ENCODE peak calls at places on chromosomes 2 and 18, in nine cellular contexts. K is tibial artery, L is fibroblast of villous mesenchyme, P is GM12878, M is fibroblast of mammary gland, T is uterus, Y is body of pancreas, X is coronary artery, S is fibroblast of pulmonary artery. B is an unnamed sample.

GRCh38 chr18:67776929-67777328 is 260.4 kb upstream of the DSEL start:
- DNase-seq in S (peak; percentile 56), X (no peak), T (no peak), K (no peak), Y (no peak), M (peak; percentile 31), L (peak; percentile 17), P (no peak), B (no peak)

GRCh38 chr2:200695178-200695930 is 109.5 kb downstream of the AOX1 start:
- DNase-seq in P (no peak), M (no peak), K (peak; percentile 48), T (no peak), S (no peak), L (no peak), X (no peak), Y (no peak), B (peak; percentile 93)

GRCh38 chr2:3536682-3537632 is 17.6 kb upstream of the ADI1 start:
- DNase-seq in X (peak; percentile 86), Y (no peak), S (peak; percentile 65), M (peak; percentile 60), K (no peak), P (no peak), T (peak; percentile 65), L (peak; percentile 65), B (peak; percentile 30)

GRCh38 chr2:219726916-219727315 is 99.5 kb downstream of the SLC4A3 start:
- DNase-seq in X (no peak), L (peak; percentile 53), M (no peak), S (no peak), Y (no peak), T (no peak), K (no peak), P (no peak), B (peak; percentile 32)

GRCh38 chr2:195898505-195898904 is 170.1 kb downstream of the DNAH7 start:
- DNase-seq in T (peak; percentile 33), S (peak; percentile 95), K (peak; percentile 52), L (peak; percentile 97), M (peak; percentile 99), X (no peak), P (no peak), Y (peak; percentile 23), B (no peak)

GRCh38 chr2:54556659-54557121 is 100.6 kb downstream of the SPTBN1 start:
- DNase-seq in L (peak; percentile 99), Y (no peak), S (peak; percentile 75), T (peak; percentile 52), M (peak; percentile 93), X (no peak), P (no peak), K (no peak), B (no peak)

GRCh38 chr2:231104115-231104713 is 20.6 kb downstream of the HTR2B start:
- DNase-seq in P (peak; percentile 55), K (peak; percentile 76), Y (peak; percentile 60), X (no peak), T (peak; percentile 74), M (peak; percentile 77), L (peak; percentile 82), S (peak; percentile 85), B (peak; percentile 71)

GRCh38 chr2:168062054-168062453 is 185.3 kb downstream of the STK39 start:
- DNase-seq in M (no peak), K (no peak), P (no peak), Y (no peak), T (no peak), X (no peak), L (no peak), S (no peak), B (no peak)

GRCh38 chr2:17857016-17857415 is 21.5 kb upstream of the KCNS3 start:
- DNase-seq in T (no peak), P (no peak), S (peak; percentile 12), X (no peak), K (no peak), L (no peak), Y (no peak), M (peak; percentile 34), B (peak; percentile 16)

GRCh38 chr2:29528371-29528770 is 393.0 kb downstream of the ALK start:
- DNase-seq in X (no peak), P (no peak), S (no peak), T (no peak), M (no peak), Y (no peak), K (no peak), L (no peak), B (no peak)
- H3K4me3 ChIP-seq in X (no peak overlapping the region), P (no peak overlapping the region), S (no peak overlapping the region), T (no peak overlapping the region), M (no peak overlapping the region), Y (no peak overlapping the region), K (no peak overlapping the region), L (no peak overlapping the region), B (no peak overlapping the region)

GRCh38 chr2:176821350-176821749 is 391.2 kb upstream of the HNRNPA3 start:
- DNase-seq in M (no peak), Y (no peak), S (no peak), X (no peak), K (no peak), T (no peak), P (no peak), L (no peak), B (no peak)

GRCh38 chr2:176814740-176815367 is 397.7 kb upstream of the HNRNPA3 start:
- DNase-seq in S (peak; percentile 30), T (no peak), P (peak; percentile 8), L (peak; percentile 33), K (no peak), X (no peak), M (peak; percentile 48), Y (no peak), B (peak; percentile 34)

GRCh38 chr2:176817061-176817565 is 395.5 kb upstream of the HNRNPA3 start:
- DNase-seq in K (no peak), M (peak; percentile 9), S (no peak), Y (no peak), L (no peak), X (no peak), P (no peak), T (no peak), B (no peak)

GRCh38 chr2:176822060-176822459 is 390.5 kb upstream of the HNRNPA3 start:
- DNase-seq in M (no peak), T (no peak), X (no peak), L (no peak), Y (no peak), K (no peak), S (no peak), P (no peak), B (no peak)

GRCh38 chr2:176818653-176819052 is 393.9 kb upstream of the HNRNPA3 start:
- DNase-seq in Y (no peak), M (no peak), L (peak; percentile 7), X (no peak), S (no peak), P (no peak), K (no peak), T (peak; percentile 32), B (no peak)
- TF ChIP-seq CTCF in Y (no peak), M (no peak), L (no peak), X (no peak), S (no peak), P (no peak), K (no peak), T (no peak), B (no peak)

GRCh38 chr18:23193727-23194126 is 58.4 kb downstream of the CABLES1 start:
- DNase-seq in S (no peak), P (no peak), Y (no peak), X (no peak), T (no peak), L (no peak), M (no peak), K (no peak), B (no peak)

GRCh38 chr18:23194150-23194968 is 59.1 kb downstream of the CABLES1 start:
- DNase-seq in M (peak; percentile 42), S (peak; percentile 56), X (no peak), L (peak; percentile 47), T (no peak), P (no peak), K (no peak), Y (no peak), B (no peak)

GRCh38 chr18:23198217-23198845 is 63.0 kb downstream of the CABLES1 start:
- DNase-seq in S (no peak), T (no peak), P (no peak), M (no peak), L (no peak), K (no peak), X (no peak), Y (no peak), B (no peak)

GRCh38 chr18:23196119-23197004 is 61.1 kb downstream of the CABLES1 start:
- DNase-seq in T (no peak), Y (no peak), M (no peak), S (no peak), P (no peak), X (no peak), K (no peak), L (no peak), B (no peak)

GRCh38 chr18:23194969-23195957 is 60.0 kb downstream of the CABLES1 start:
- DNase-seq in S (no peak), P (no peak), T (no peak), M (no peak), Y (no peak), L (no peak), K (no peak), X (no peak), B (no peak)
- H3K4me3 ChIP-seq in S (no peak overlapping the region), P (no peak overlapping the region), T (no peak overlapping the region), M (no peak overlapping the region), Y (no peak overlapping the region), L (no peak overlapping the region), K (no peak overlapping the region), X (no peak overlapping the region), B (no peak overlapping the region)

GRCh38 chr2:160142472-160142871 is 57.6 kb downstream of the ITGB6 start:
- DNase-seq in L (no peak), T (no peak), P (no peak), M (peak; percentile 13), S (no peak), Y (no peak), K (no peak), X (no peak), B (no peak)
- TF ChIP-seq CTCF in L (no peak), T (no peak), P (no peak), M (no peak), S (no peak), Y (no peak), K (no peak), X (no peak), B (no peak)

B was measured in NB4.